ENCODE peak calls at places on chromosome X, in five cellular contexts. K is GM23338, G is transverse colon, T is endothelial cell of umbilical vein, D is SK-N-SH. V is an unnamed sample.

GRCh38 chrX:20515841-20516461 is 249.2 kb upstream of the RPS6KA3 start:
- DNase-seq in K (no peak), T (peak), G (no peak), D (no peak), V (no peak)

GRCh38 chrX:130049821-130050220 is 60.5 kb downstream of the ELF4 start:
- DNase-seq in T (no peak), K (no peak), D (no peak), G (no peak), V (no peak)

GRCh38 chrX:12967711-12968465 is 7.0 kb upstream of the TMSB4X start:
- DNase-seq in G (no peak), T (no peak), K (no peak), D (no peak), V (no peak)

GRCh38 chrX:1581132-1581531 is 10.3 kb upstream of the AKAP17A start:
- DNase-seq in G (peak), T (peak), K (peak), D (peak), V (peak)

GRCh38 chrX:155071694-155072215 is 447 bp downstream of the BRCC3 start:
- DNase-seq in D (no peak), K (peak), G (no peak), T (no peak), V (no peak)

GRCh38 chrX:44343412-44343942 is at the start of gene EFHC2:
- DNase-seq in G (peak), K (peak), T (peak), D (peak), V (peak)

GRCh38 chrX:126723881-126724280 is 95.6 kb upstream of the PRR32 start:
- DNase-seq in K (peak), T (no peak), G (no peak), D (no peak), V (no peak)

GRCh38 chrX:40244116-40244515 is 146.4 kb upstream of the BCOR start:
- DNase-seq in G (no peak), T (no peak), D (no peak), K (no peak), V (no peak)

GRCh38 chrX:149121526-149121925 is 383.6 kb downstream of the IDS start:
- DNase-seq in K (no peak), T (no peak), G (no peak), D (no peak), V (no peak)

GRCh38 chrX:145003443-145003842 is 243.9 kb upstream of the SPANXN1 start:
- DNase-seq in G (no peak), T (no peak), K (no peak), D (no peak), V (no peak)

GRCh38 chrX:142089193-142089592 is 115.9 kb downstream of the MAGEC2 start:
- DNase-seq in T (peak), K (peak), G (no peak), D (peak), V (no peak)

GRCh38 chrX:18964880-18965279 is 19.0 kb downstream of the PHKA2 start:
- DNase-seq in D (no peak), K (no peak), T (no peak), G (no peak), V (no peak)

GRCh38 chrX:141632124-141632523 is 42.6 kb downstream of the SPANXA2 start:
- DNase-seq in D (no peak), T (no peak), K (no peak), G (no peak), V (no peak)

GRCh38 chrX:153379971-153380581 is 21.1 kb downstream of the PNMA6E start:
- DNase-seq in G (no peak), D (peak), T (no peak), K (no peak), V (no peak)

GRCh38 chrX:151416521-151417048 is 19.6 kb downstream of the VMA21 start:
- DNase-seq in T (no peak), G (no peak), D (no peak), K (peak), V (no peak)

GRCh38 chrX:41332408-41332987 is 1.5 kb upstream of the DDX3X start:
- DNase-seq in T (peak), K (peak), D (no peak), G (peak), V (peak)

GRCh38 chrX:71301195-71301924 is at the start of gene ITGB1BP2:
- DNase-seq in G (no peak), K (peak), T (peak), D (no peak), V (no peak)

GRCh38 chrX:79336869-79337815 is 30.0 kb downstream of the ITM2A start:
- DNase-seq in T (no peak), G (no peak), D (no peak), K (no peak), V (no peak)

GRCh38 chrX:24561121-24561520 is 86.0 kb downstream of the PCYT1B start:
- DNase-seq in T (peak), G (no peak), D (peak), K (peak), V (no peak)

GRCh38 chrX:25206761-25207160 is 191.0 kb upstream of the ARX start:
- DNase-seq in K (no peak), G (no peak), T (no peak), D (no peak), V (no peak)

GRCh38 chrX:2334237-2334636 is 166.5 kb downstream of the DHRSX start:
- DNase-seq in T (no peak), G (no peak), D (no peak), K (no peak), V (no peak)

GRCh38 chrX:50680990-50681389 is 133.0 kb downstream of the SHROOM4 start:
- DNase-seq in T (peak), G (no peak), D (peak), K (peak), V (no peak)

DNA sequence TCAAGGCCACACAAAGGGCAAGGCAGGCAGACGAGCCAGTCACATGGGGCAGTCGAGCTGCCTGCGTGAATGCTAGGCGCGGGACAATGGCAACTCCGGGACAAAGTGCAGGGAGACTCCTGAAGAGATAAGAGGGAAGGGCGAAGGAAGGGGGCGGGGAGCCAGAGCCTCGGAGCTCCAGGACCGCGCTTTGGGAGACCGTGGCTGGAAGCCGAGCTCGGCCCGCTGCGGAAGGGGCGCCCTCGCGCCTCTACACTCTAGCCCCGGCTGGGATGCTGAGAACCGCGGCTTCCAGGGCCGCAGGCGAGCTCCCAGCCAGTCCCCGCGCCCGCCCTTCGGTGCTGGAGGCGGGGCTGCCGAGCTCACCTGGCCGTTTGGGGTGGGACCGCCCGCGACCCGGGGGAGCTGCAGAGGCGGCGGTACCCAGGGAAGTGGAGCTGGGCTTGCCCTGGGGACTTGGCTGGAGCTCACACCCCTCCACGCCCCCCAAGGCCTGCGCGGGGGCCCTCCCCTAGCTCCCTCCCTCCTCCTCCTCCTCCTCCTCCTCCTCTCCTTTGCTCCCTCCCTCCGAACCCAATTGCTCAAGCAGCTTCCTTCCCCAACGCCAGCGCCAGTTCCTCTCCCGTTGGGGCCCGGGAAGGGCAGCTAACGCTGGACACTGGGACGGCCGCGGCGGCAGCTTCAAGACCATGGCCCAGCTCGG is at the start of gene SOWAHD:
- DNase-seq in G (peak), D (peak), T (no peak), K (peak), V (peak)
- TF ChIP-seq POLR2AphosphoS5 in G (peak), D (no peak), T (no peak), K (peak), V (no peak)

GRCh38 chrX:15973941-15974340 is 119.3 kb upstream of the AP1S2 start:
- DNase-seq in K (no peak), D (no peak), G (no peak), T (no peak), V (no peak)

GRCh38 chrX:15971696-15972095 is 117.1 kb upstream of the AP1S2 start:
- DNase-seq in K (no peak), T (no peak), G (no peak), D (no peak), V (no peak)

GRCh38 chrX:15983034-15983433 is 128.4 kb upstream of the AP1S2 start:
- DNase-seq in K (no peak), G (no peak), T (no peak), D (no peak), V (no peak)

GRCh38 chrX:15973299-15973698 is 118.7 kb upstream of the AP1S2 start:
- DNase-seq in G (peak), D (peak), K (peak), T (peak), V (no peak)

GRCh38 chrX:15977644-15978043 is 123.0 kb upstream of the AP1S2 start:
- DNase-seq in T (no peak), K (no peak), G (no peak), D (no peak), V (no peak)
- H3K27ac ChIP-seq in T (no peak), K (no peak), G (no peak), D (no peak), V (no peak)

DNA sequence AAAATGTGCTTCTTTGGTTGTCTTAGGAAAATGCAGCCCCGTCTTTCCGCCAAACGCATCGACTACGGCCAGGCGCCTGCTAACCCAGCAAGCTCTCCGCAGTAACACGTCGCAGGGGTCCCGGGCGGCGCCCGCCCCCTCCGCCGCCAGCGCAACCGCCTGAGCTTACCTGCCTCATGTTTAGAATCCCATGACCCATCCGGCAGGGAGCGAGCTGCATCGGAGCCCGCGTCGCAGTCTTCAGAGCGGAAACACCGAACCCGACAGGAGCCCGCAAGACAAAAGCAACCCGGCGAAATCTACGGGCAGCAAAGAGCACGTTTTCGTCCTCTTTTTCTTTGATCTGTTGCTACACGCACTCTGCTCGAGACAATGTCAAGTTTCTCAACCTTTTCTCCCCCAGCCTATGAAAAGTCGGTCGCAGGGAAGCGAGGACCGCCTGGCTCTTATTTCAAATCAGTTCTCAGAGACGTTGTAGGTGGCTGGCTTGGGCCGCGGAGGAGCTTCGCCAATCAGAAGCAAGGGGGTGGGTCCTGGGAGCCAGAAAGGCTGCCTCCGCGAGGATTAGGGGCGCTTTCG is at the start of gene MID1:
- DNase-seq in T (peak), G (peak), K (peak), D (peak), V (peak)
- TF ChIP-seq POLR2AphosphoS5 in T (no peak), G (peak), K (peak), D (peak), V (peak)

DNA sequence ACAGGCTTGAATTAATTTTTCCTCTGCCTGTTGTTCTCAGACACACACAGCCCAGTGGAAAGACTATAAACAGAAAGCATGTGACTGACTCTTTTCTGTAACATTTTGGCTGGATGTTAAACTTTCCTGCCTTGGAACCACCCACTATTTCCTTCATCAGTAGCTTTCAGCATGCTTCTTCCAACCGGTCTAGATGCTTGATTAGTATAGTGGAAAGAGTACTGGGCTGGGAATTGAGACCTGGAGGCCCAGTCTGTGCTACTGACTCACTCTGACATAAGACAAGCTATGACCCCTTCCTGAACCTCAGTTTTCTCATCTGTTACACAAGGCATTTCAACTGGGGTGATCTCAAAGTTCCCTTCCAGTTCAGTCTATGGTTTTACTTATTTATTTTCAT is 173.2 kb downstream of the RTL9 start:
- DNase-seq in T (no peak), G (no peak), K (no peak), D (no peak), V (no peak)
- H3K27ac ChIP-seq in T (no peak), G (no peak), K (no peak), D (no peak), V (no peak)

DNA sequence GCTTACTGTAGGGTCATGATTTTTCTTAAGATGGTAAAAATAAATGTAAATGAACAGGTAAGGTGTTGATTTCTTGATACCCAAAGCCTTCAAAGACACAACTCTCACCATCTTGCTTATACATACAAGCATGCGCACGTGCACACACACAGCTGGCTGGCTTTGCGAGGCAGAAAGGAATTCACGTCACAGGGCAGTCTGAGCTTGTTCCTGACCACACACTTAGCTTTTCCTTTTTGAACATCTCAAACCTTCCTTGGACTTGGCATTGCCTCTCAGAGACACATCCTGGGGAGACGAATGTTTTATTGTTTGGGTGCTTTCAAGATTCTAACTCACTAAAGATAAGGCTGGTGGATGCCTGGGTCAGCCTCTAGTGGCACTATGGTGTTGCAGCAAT is 175.0 kb downstream of the NHS start:
- DNase-seq in D (no peak), K (no peak), G (no peak), T (no peak), V (no peak)
- TF ChIP-seq POLR2AphosphoS5 in D (no peak), K (no peak), G (no peak), T (no peak), V (no peak)

DNA sequence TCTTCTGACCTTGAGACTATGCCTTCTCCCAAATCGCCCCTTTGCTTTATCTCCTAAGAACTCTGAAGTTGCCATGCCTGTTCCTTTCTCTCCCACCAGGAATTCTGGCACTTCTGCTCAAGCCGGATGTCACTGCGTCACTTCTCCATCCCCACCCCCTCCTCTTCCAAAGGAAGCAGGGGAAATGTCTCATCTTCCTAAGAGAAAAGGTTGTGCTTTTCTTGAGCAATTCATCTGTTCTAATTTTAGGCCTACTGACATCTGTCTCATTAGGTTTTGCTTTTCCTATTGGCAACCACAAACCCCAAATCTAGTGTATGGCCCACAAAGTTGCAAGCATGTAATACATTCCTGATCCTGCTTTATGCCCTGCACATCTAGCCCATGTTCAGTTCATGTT is 163.1 kb upstream of the PLAC1 start:
- DNase-seq in G (no peak), K (peak), T (peak), D (no peak), V (no peak)
- H3K27ac ChIP-seq in G (no peak), K (no peak), T (peak), D (no peak), V (no peak)

DNA sequence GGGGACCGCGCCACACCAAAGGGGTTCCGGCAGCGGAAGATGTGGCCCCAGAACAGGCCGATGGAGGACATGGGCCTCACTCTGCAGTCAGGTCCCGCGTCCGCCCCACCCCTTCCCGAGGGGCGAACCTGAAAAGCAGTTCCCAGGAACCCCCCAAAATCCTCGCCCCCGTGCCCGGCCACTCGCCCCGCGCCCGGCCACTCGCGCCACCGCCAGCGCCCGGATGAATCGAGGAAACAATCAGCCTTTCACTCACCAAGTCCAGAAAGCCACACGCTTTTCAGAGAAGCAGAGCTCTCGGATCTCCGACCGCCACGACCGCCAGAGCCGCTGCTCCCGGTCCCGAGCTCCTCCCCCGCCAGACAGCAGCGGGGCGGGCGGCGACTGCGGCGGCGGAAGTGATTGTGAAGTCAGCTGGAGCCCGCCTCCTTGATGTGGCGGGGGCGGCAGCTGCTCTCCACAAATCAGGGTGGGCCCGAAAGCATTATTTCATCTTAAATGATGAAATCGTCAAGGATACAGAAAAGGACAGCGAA is at the start of gene PJA1:
- DNase-seq in G (peak), K (peak), D (peak), T (peak), V (peak)
- TF ChIP-seq POLR2AphosphoS5 in G (peak), K (peak), D (no peak), T (peak), V (peak)

GRCh38 chrX:49270249-49270921 is 792 bp downstream of the PPP1R3F start:
- DNase-seq in G (no peak), D (peak), K (peak), T (no peak), V (no peak)
- H3K27ac ChIP-seq in G (peak), D (peak), K (peak), T (peak), V (peak)

DNA sequence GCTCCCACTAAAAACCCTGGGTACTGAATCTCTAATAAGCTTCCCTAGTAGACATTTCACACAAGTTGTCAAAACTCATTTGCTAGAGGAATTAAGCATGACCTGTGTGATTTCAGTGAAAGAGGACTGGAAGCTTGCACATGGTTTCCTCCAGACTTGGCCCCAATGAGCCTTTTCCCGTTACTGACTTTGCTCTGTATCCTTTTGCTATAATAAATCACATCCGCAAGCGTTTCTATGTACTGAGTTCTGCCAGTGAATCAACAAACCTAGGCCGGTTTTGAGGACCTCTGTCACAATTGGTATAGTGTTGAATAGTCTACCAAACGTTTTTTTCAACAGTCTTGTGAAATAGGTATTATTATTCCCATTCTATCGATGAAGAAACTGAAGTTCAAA is 8.2 kb downstream of the ATP11C start:
- DNase-seq in T (peak), G (no peak), K (no peak), D (no peak), V (no peak)
- TF ChIP-seq POLR2AphosphoS5 in T (no peak), G (no peak), K (no peak), D (no peak), V (no peak)

V was measured in stomach.